ENCODE peak calls at places on chromosomes 6 and 20, in nine cellular contexts. Z, W, O, X, P, M, N, L and K are unnamed samples.

GRCh38 chr6:126539022-126539421 is 199.1 kb downstream of the CENPW start:
- DNase-seq in Z (no peak), W (no peak), O (no peak), X (no peak), P (no peak), M (no peak), N (no peak), L (peak), K (no peak)

GRCh38 chr6:53918854-53919253 is 124.0 kb downstream of the LRRC1 start:
- DNase-seq in Z (no peak), W (no peak), O (no peak), X (no peak), P (no peak), M (no peak), N (peak), L (no peak), K (no peak)

GRCh38 chr6:113622254-113622653 is 234.9 kb upstream of the MARCKS start:
- DNase-seq in Z (no peak), W (no peak), O (no peak), X (no peak), P (no peak), M (no peak), N (no peak), L (no peak), K (no peak)

GRCh38 chr20:842547-842940 is 9.0 kb downstream of the FAM110A start:
- DNase-seq in Z (no peak), W (no peak), O (no peak), X (no peak), P (no peak), M (no peak), N (no peak), L (no peak), K (no peak)

GRCh38 chr20:1569417-1569861 is 11.9 kb upstream of the SIRPD start:
- DNase-seq in Z (no peak), W (peak), O (peak), X (no peak), P (no peak), M (no peak), N (no peak), L (peak), K (no peak)

GRCh38 chr20:22339091-22339881 is 245.1 kb downstream of the FOXA2 start:
- DNase-seq in Z (no peak), W (peak), O (peak), X (peak), P (peak), M (peak), N (peak), L (peak), K (no peak)

GRCh38 chr20:43205699-43206098 is 16.0 kb upstream of the PTPRT start:
- DNase-seq in Z (no peak), W (no peak), O (no peak), X (no peak), P (no peak), M (no peak), N (no peak), L (no peak), K (no peak)

GRCh38 chr6:16964553-16965499 is 137.0 kb upstream of the STMND1 start:
- DNase-seq in Z (peak), W (peak), O (peak), X (peak), P (peak), M (peak), N (peak), L (peak), K (no peak)

GRCh38 chr6:168147205-168147738 is 68.3 kb upstream of the FRMD1 start:
- DNase-seq in Z (no peak), W (no peak), O (no peak), X (no peak), P (peak), M (no peak), N (no peak), L (no peak), K (peak)

GRCh38 chr6:40395066-40395697 is 192.0 kb downstream of the LRFN2 start:
- DNase-seq in Z (no peak), W (no peak), O (no peak), X (no peak), P (peak), M (peak), N (no peak), L (no peak), K (peak)

GRCh38 chr20:5065489-5066383 is 54.0 kb downstream of the PCNA start:
- DNase-seq in Z (peak), W (peak), O (no peak), X (no peak), P (no peak), M (no peak), N (no peak), L (peak), K (no peak)

GRCh38 chr6:163183791-163184190 is 230.7 kb upstream of the QKI start:
- DNase-seq in Z (no peak), W (no peak), O (no peak), X (no peak), P (no peak), M (no peak), N (no peak), L (no peak), K (no peak)

GRCh38 chr6:33634986-33635385 is 13.9 kb downstream of the ITPR3 start:
- DNase-seq in Z (no peak), W (no peak), O (no peak), X (no peak), P (no peak), M (no peak), N (no peak), L (no peak), K (no peak)

GRCh38 chr6:33633084-33633461 is 12.0 kb downstream of the ITPR3 start:
- DNase-seq in Z (no peak), W (no peak), O (no peak), X (no peak), P (no peak), M (no peak), N (no peak), L (no peak), K (no peak)

GRCh38 chr6:33634203-33634727 is 13.1 kb downstream of the ITPR3 start:
- DNase-seq in Z (no peak), W (no peak), O (no peak), X (no peak), P (no peak), M (no peak), N (no peak), L (no peak), K (no peak)

GRCh38 chr6:33632603-33633039 is 11.5 kb downstream of the ITPR3 start:
- DNase-seq in Z (no peak), W (peak), O (peak), X (peak), P (no peak), M (peak), N (no peak), L (peak), K (no peak)

DNA sequence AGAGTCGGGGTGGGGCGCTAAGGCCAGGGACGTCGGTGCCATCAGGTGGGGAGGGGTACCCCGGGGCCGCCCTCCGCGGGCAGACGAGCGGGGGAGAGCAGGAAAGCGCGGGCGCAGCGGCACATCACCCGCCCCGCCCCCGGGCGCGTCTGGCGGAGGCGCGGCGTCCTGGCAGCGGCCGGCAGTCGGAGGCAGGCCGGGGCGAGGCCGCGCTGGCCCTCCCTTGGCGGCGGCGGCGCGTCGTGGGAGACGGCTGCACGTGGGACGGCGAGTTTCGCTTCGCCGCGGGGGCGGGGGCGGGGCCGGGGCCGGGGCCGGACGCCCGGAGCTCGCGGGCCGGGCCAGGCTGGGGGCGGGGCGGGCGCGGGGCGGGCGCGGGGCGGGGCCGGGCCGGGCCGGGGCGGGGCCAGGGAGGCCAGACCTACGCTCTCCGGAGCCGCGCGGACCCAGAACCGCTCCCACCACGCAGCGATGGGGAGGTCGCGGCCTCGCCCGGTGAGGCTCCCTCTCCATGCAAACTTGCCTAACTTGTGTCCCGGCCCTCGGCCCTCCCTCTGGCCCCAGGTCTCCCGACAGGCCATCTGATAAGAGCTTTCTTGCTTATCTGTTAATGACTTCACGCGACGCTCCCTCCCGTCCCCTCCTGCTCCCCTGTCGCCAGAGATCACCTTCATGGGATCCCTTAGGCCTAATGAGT is 12.5 kb downstream of the ITPR3 start:
- DNase-seq in Z (peak), W (no peak), O (peak), X (peak), P (no peak), M (peak), N (peak), L (no peak), K (no peak)
- TF ChIP-seq CTCF in Z (no peak), W (no peak), O (no peak), X (no peak), P (no peak), M (no peak), N (no peak), L (no peak), K (no peak)

GRCh38 chr6:136586295-136586694 is 36.1 kb upstream of the MAP7 start:
- DNase-seq in Z (no peak), W (no peak), O (no peak), X (no peak), P (no peak), M (no peak), N (no peak), L (no peak), K (no peak)
- TF ChIP-seq POLR2AphosphoS5 in Z (peak), W (no peak), O (no peak), X (no peak), P (peak), M (no peak), N (peak), L (no peak), K (no peak)

GRCh38 chr6:77740380-77740779 is 87.5 kb downstream of the MEI4 start:
- DNase-seq in Z (no peak), W (no peak), O (peak), X (peak), P (no peak), M (no peak), N (no peak), L (peak), K (no peak)
- TF ChIP-seq CTCF in Z (no peak), W (peak), O (no peak), X (peak), P (peak), M (no peak), N (peak), L (peak), K (no peak)

GRCh38 chr6:156464100-156464878 is 312.9 kb upstream of the ARID1B start:
- DNase-seq in Z (no peak), W (no peak), O (no peak), X (no peak), P (no peak), M (no peak), N (no peak), L (no peak), K (no peak)
- TF ChIP-seq POLR2AphosphoS5 in Z (no peak), W (no peak), O (no peak), X (no peak), P (no peak), M (no peak), N (no peak), L (no peak), K (no peak)

DNA sequence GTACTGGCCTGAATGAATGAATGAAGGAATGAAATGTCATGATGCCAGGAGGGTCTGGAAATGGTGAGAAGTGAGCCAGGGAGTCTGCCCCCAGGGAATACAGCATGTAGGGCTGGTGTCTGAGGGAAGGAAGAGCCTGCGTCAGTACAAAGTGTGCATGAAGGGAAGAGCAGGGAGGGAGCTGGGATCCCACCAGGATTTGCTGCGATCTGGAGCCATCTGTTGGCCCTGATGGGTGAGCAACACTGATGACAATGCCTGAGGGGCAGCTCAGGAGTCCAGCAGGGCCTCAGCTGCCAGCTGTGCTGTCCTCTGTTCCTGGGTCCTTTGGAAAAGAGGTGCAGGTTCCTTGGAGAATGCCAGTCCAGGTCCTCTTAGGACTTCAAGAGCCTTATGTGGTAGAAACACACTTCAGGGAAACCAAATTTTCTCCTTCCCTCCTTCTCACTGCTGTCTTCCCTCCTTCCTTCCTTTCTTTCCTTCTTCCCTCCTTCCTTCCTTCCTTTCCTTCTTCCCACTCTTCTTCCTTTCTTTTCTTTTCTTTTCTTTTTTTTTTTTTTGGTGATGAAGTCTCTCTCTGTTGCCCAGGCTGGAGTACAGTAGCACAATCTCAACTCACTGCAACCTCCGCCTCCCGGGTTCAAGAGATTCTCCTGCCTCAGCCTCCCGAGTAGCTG is 11.5 kb downstream of the BPI start:
- DNase-seq in Z (no peak), W (no peak), O (no peak), X (no peak), P (no peak), M (no peak), N (no peak), L (no peak), K (no peak)
- TF ChIP-seq CTCF in Z (no peak), W (no peak), O (peak), X (no peak), P (no peak), M (no peak), N (no peak), L (no peak), K (no peak)

DNA sequence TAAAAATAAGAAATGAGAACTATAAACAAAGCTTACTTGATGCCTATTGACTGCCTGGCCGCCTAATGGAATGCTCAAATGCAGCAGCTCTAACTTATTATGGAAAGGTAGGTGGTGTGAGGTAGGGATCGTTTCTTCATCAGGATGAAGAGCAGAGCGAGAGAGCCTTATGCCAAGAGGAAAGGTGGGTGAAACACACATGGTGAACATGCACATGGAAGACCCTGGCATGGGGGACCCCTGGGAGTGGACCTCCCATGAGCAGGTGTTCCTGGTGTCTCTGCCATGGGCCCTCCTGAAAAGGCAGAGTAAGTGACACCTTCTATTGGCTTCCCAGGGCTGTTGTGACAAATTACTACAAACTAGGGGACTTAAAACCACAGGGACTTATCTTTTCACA is 130.1 kb downstream of the CDH4 start:
- DNase-seq in Z (no peak), W (no peak), O (no peak), X (no peak), P (no peak), M (no peak), N (no peak), L (no peak), K (no peak)
- TF ChIP-seq POLR2AphosphoS5 in Z (no peak), W (no peak), O (no peak), X (no peak), P (no peak), M (no peak), N (no peak), L (no peak), K (no peak)